ENCODE peak calls at places on chromosome 6, in six cellular contexts. T, W, Q, I, J and H are unnamed samples.

GRCh38 chr6:87921034-87921433 is 126.6 kb upstream of the SPACA1 start:
- DNase-seq in I (no peak), W (no peak), T (no peak), J (no peak), Q (no peak), H (no peak)

GRCh38 chr6:160678230-160678629 is 14.2 kb upstream of the LPA start:
- DNase-seq in Q (no peak), T (no peak), I (no peak), W (no peak), J (no peak), H (no peak)

GRCh38 chr6:26473758-26474438 is 16.1 kb downstream of the BTN2A1 start:
- DNase-seq in T (peak), Q (peak), I (peak), J (peak), W (peak), H (peak)

GRCh38 chr6:44049989-44050871 is 77.0 kb downstream of the MRPL14 start:
- DNase-seq in J (no peak), Q (no peak), I (no peak), T (no peak), W (no peak), H (no peak)

GRCh38 chr6:109515781-109516409 is 32.9 kb upstream of the ZBTB24 start:
- DNase-seq in I (no peak), J (no peak), W (no peak), Q (no peak), T (no peak), H (no peak)

GRCh38 chr6:147126618-147127022 is 77.6 kb upstream of the STXBP5 start:
- DNase-seq in T (no peak), Q (no peak), I (no peak), J (no peak), W (no peak), H (no peak)

GRCh38 chr6:99333068-99333467 is 16.4 kb downstream of the FAXC start:
- DNase-seq in I (no peak), T (no peak), Q (no peak), J (no peak), W (no peak), H (no peak)

GRCh38 chr6:170091000-170091638 is 199.8 kb downstream of the DLL1 start:
- DNase-seq in W (peak), T (no peak), Q (no peak), J (no peak), I (no peak), H (no peak)

GRCh38 chr6:65979120-65979519 is 272.1 kb upstream of the EYS start:
- DNase-seq in I (no peak), W (no peak), T (no peak), J (no peak), Q (no peak), H (no peak)

GRCh38 chr6:56026461-56027180 is 151.2 kb upstream of the BMP5 start:
- DNase-seq in I (no peak), T (no peak), W (no peak), J (peak), Q (no peak), H (no peak)

GRCh38 chr6:12112540-12113189 is 100.6 kb downstream of the HIVEP1 start:
- DNase-seq in J (no peak), Q (no peak), W (no peak), I (no peak), T (no peak), H (no peak)

GRCh38 chr6:101806241-101806640 is 412.7 kb downstream of the GRIK2 start:
- DNase-seq in T (no peak), J (peak), I (no peak), W (no peak), Q (no peak), H (no peak)

GRCh38 chr6:70838907-70839285 is 118.0 kb downstream of the B3GAT2 start:
- DNase-seq in W (no peak), I (no peak), T (no peak), Q (no peak), J (no peak), H (no peak)

GRCh38 chr6:28211840-28212509 is 13.1 kb upstream of the ZSCAN9 start:
- DNase-seq in W (no peak), Q (no peak), J (no peak), I (no peak), T (peak), H (no peak)

GRCh38 chr6:134177753-134178229 is 125.4 kb upstream of the SLC2A12 start:
- DNase-seq in J (no peak), Q (no peak), W (no peak), T (no peak), I (no peak), H (no peak)

GRCh38 chr6:159761135-159761872 is 541 bp upstream of the ACAT2 start:
- DNase-seq in J (peak), I (peak), Q (peak), W (peak), T (no peak), H (no peak)

GRCh38 chr6:77650098-77650663 is 2.7 kb upstream of the MEI4 start:
- DNase-seq in Q (peak), W (no peak), T (peak), J (peak), I (peak), H (no peak)

GRCh38 chr6:168217880-168218537 is 101.6 kb downstream of the DACT2 start:
- DNase-seq in T (no peak), I (no peak), W (no peak), Q (no peak), J (no peak), H (no peak)

GRCh38 chr6:82781805-82782204 is 283.8 kb downstream of the UBE3D start:
- DNase-seq in T (no peak), W (no peak), J (no peak), I (no peak), Q (no peak), H (no peak)

GRCh38 chr6:150767585-150768164 is 97.8 kb upstream of the MTHFD1L start:
- DNase-seq in J (peak), I (peak), Q (no peak), T (no peak), W (no peak), H (no peak)

GRCh38 chr6:16430661-16431089 is 192.3 kb downstream of the GMPR start:
- DNase-seq in I (no peak), T (no peak), W (no peak), Q (no peak), J (no peak), H (no peak)

GRCh38 chr6:55705381-55705780 is 126.4 kb upstream of the HMGCLL1 start:
- DNase-seq in J (peak), I (no peak), T (no peak), W (no peak), Q (no peak), H (no peak)

GRCh38 chr6:19578489-19578888 is 258.7 kb upstream of the ID4 start:
- DNase-seq in T (no peak), Q (no peak), J (no peak), W (no peak), I (no peak), H (no peak)

GRCh38 chr6:164303092-164304007 is 888.8 kb downstream of the QKI start:
- DNase-seq in I (no peak), J (peak), Q (no peak), W (no peak), T (no peak), H (no peak)

GRCh38 chr6:152348116-152348515 is 289.0 kb downstream of the SYNE1 start:
- DNase-seq in T (no peak), I (no peak), J (no peak), Q (no peak), W (no peak), H (no peak)

GRCh38 chr6:45351667-45352066 is 23.5 kb downstream of the RUNX2 start:
- DNase-seq in I (no peak), J (no peak), T (no peak), Q (no peak), W (no peak), H (no peak)

GRCh38 chr6:150142657-150143501 is at the start of gene PPP1R14C:
- DNase-seq in W (no peak), Q (peak), I (peak), T (peak), J (no peak), H (no peak)

GRCh38 chr6:25279748-25280616 is 808 bp downstream of the CARMIL1 start:
- DNase-seq in I (peak), W (peak), J (no peak), Q (peak), T (peak), H (no peak)

GRCh38 chr6:78995946-78996345 is 82.1 kb downstream of the PHIP start:
- DNase-seq in Q (no peak), W (no peak), I (no peak), T (no peak), J (no peak), H (no peak)

GRCh38 chr6:33105386-33105785 is 29.6 kb downstream of the HLA-DPB1 start:
- DNase-seq in I (no peak), T (no peak), J (no peak), W (no peak), Q (no peak), H (no peak)

GRCh38 chr6:131952886-131953509 is 1.8 kb upstream of the CCN2 start:
- DNase-seq in J (no peak), I (no peak), Q (no peak), T (no peak), W (no peak), H (no peak)

GRCh38 chr6:53741417-53741816 is 53.4 kb upstream of the LRRC1 start:
- DNase-seq in J (no peak), Q (no peak), T (no peak), I (no peak), W (no peak), H (no peak)

GRCh38 chr6:31568537-31568961 is 3.5 kb upstream of the LTA start:
- DNase-seq in I (no peak), W (no peak), J (no peak), T (no peak), Q (peak), H (no peak)

GRCh38 chr6:73710470-73710869 is 14.5 kb downstream of the CD109 start:
- DNase-seq in I (no peak), T (peak), W (peak), J (peak), Q (no peak), H (no peak)

GRCh38 chr6:32223258-32224235 is at the start of gene NOTCH4:
- DNase-seq in J (peak), W (no peak), T (no peak), Q (no peak), I (peak), H (no peak)

GRCh38 chr6:157242791-157243190 is 80.5 kb downstream of the TMEM242 start:
- DNase-seq in I (no peak), Q (no peak), T (no peak), W (no peak), J (no peak), H (no peak)

DNA sequence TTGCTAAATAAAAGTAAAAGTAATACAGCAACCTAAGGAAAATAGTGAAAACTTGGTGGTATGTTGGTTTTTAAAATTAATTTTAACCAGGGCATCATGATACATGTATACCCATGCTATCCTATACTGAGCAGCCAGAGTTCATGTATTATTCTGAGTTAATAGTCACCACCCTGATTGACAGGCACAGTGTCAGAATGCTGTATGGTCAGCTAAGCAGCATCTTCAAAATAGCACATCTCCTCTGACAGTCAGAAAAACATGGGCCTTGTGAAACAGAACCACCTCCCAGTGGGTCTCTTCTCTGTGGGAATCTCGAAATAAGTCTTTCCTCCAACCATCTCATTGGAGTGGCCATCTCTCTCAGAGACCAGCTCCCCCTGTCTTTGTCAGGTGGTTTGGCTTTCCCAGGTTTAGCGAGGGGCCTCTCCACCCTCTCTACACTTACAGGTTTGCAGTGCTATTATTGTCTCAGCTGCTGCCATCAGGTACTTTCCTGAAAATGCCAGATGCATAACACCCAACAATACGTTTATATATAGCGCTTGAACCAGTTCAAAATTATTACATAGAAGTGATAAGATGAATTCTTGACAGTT is 47.1 kb upstream of the RNF8 start:
- DNase-seq in J (no peak), Q (no peak), I (no peak), W (no peak), T (no peak), H (no peak)
- TF ChIP-seq CTCF in J (no peak), Q (no peak), I (no peak), W (no peak), T (no peak), H (no peak)

GRCh38 chr6:4351506-4351852 is 216.1 kb upstream of the ECI2 start:
- DNase-seq in T (no peak), Q (no peak), J (no peak), W (no peak), I (no peak), H (no peak)
- TF ChIP-seq CTCF in T (no peak), Q (no peak), J (no peak), W (no peak), I (no peak), H (no peak)

GRCh38 chr6:89612121-89612520 is 26.4 kb downstream of the LYRM2 start:
- DNase-seq in Q (no peak), W (no peak), I (no peak), J (no peak), T (no peak), H (no peak)
- TF ChIP-seq CTCF in Q (no peak), W (no peak), I (no peak), J (no peak), T (no peak), H (no peak)

GRCh38 chr6:7644394-7644793 is 54.4 kb downstream of the SNRNP48 start:
- DNase-seq in T (no peak), Q (no peak), J (no peak), I (no peak), W (no peak), H (no peak)

GRCh38 chr6:7639427-7639826 is 49.4 kb downstream of the SNRNP48 start:
- DNase-seq in W (no peak), Q (no peak), T (no peak), J (no peak), I (no peak), H (no peak)

GRCh38 chr6:7636151-7636550 is 46.2 kb downstream of the SNRNP48 start:
- DNase-seq in J (no peak), Q (no peak), T (no peak), W (no peak), I (no peak), H (no peak)

GRCh38 chr6:7642784-7643183 is 52.8 kb downstream of the SNRNP48 start:
- DNase-seq in J (no peak), W (no peak), I (no peak), Q (peak), T (no peak), H (no peak)

DNA sequence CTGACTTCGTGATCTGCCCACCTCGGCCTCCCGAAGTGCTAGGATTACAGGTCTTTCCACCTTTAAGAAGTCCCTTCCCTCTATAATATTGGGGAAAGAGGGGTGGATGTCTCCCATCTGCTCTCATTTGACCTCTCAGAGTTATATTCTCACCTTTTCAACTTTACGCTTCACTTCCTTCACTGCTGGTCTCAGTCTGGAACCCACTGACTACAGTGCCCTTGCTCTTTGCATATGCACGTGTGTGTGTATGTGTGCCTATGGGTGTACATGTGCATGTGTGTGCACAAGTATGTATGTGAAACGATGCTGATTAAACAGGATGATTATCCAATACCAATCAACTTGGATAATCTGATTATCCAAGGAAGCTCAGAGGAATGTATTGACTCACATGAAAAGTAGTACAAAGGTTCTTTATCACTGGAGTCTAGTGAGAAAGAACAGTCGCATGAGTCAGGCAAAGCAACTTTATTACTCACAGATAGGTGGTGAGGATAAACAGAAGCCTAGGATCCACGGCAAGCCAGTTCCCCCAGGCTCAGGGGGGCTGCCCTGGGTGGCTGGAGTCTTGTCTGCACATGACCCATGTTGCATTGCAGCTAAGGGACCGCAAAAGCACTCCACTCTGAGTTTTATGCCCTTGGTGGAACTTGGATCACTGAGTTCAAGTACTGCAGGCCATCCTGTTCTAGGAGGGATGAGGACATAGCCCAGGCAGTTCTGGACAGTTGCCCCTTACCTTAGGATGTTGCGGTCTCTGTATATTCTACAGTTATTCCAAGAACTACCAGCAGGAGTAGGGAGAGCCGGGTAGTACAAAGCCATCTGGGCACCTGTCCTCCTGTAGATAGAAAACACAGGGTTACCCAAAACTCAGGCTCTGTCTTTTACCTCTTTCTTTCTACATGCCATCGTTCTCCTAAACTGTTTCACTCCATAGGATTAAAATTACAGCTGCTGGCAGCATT is 50.9 kb downstream of the SNRNP48 start:
- DNase-seq in I (no peak), Q (no peak), T (peak), J (no peak), W (no peak), H (no peak)
- TF ChIP-seq CTCF in I (no peak), Q (no peak), T (no peak), J (no peak), W (no peak), H (no peak)

GRCh38 chr6:894274-894673 is 201.3 kb upstream of the EXOC2 start:
- DNase-seq in I (peak), J (no peak), Q (no peak), W (no peak), T (no peak), H (no peak)
- TF ChIP-seq CTCF in I (no peak), J (no peak), Q (no peak), W (peak), T (no peak), H (no peak)

DNA sequence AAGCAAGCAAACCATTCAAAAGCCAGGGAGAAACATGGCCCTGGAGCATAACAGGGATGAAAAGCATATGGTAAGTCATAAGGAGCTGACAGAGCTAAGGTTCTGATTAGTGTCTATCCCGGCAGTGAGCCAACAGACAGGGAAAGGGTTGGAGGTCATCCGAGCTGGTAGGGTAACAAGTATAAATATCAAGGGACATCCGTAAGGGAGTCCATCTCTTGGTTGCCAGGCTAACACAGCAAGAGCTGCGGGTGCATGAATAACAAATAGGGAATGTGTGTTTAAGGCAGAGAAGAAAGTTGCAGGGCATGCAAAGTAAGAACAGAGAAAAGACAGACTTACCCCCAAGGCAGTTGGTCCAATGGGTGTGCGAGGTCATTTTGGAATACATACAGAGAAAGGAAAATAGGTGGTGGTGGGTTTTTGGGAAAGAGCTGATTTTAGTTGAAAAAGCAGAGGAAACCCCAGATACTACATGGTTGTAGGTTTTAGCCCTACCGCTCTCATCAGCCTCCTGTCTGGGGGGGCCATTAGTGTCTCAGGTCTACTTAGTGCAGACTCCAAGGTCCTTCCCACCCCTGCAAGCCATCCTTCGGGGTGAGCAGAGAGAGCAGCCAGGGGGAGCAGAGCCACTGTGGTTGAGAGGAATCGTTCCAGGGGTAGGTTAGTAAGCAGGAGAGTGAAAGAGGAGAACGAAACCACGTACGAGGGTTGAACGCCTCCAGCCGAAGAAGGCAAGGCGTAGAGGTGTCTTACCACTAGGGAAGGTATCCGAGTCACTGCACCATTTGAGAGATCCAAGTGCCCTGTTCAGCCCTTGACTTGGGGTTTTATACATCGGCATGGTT is at the start of gene ERVFRD-1:
- DNase-seq in W (no peak), I (no peak), Q (no peak), T (no peak), J (no peak), H (no peak)
- TF ChIP-seq CTCF in W (no peak), I (no peak), Q (no peak), T (no peak), J (no peak), H (no peak)

GRCh38 chr6:5025911-5026819 is 22.3 kb upstream of the RPP40 start:
- DNase-seq in T (peak), W (peak), I (peak), Q (peak), J (peak), H (no peak)
- TF ChIP-seq CTCF in T (no peak), W (no peak), I (no peak), Q (no peak), J (no peak), H (no peak)

GRCh38 chr6:38938741-38939140 is 109.8 kb upstream of the GLP1R start:
- DNase-seq in J (no peak), Q (no peak), T (no peak), W (no peak), I (no peak), H (no peak)

GRCh38 chr6:38937839-38938613 is 110.6 kb upstream of the GLP1R start:
- DNase-seq in W (no peak), J (no peak), T (no peak), Q (no peak), I (no peak), H (no peak)

GRCh38 chr6:38944655-38945279 is 103.8 kb upstream of the GLP1R start:
- DNase-seq in T (no peak), I (no peak), J (no peak), Q (no peak), W (no peak), H (no peak)

GRCh38 chr6:38942442-38942841 is 106.1 kb upstream of the GLP1R start:
- DNase-seq in T (no peak), Q (no peak), I (no peak), J (no peak), W (no peak), H (no peak)

DNA sequence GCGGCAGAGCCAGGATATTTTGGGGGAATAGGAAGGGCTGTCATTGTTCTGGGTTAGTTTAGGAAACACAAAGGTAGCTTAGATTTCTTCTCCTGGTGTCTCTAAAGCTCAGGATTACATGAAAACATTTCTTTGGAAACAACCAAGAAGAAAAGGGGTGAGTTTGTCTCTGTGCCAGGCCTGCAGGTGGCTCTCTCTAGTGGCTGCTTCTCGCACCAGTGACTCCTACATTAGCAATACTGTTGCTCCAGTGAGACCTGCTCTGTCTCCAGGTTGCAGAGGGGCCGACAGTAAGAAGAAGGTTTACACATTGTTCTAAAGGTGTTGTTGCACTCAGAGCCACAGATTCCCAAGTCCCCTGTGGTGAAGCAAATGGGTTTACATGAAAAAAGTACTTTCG is 104.6 kb upstream of the GLP1R start:
- DNase-seq in J (no peak), T (no peak), Q (no peak), I (no peak), W (no peak), H (no peak)
- TF ChIP-seq CTCF in J (no peak), T (no peak), Q (no peak), I (no peak), W (no peak), H (no peak)